ENCODE peak calls at places on chromosome 9, in six cellular contexts. X is GM12878, U is HepG2, L is HCT116, H is K562, M is H1. C is an unnamed sample.

GRCh38 chr9:137240841-137241489 is at the start of gene TUBB4B:
- DNase-seq in X (peak; percentile 100), U (peak; percentile 99), L (peak; percentile 100), H (peak; percentile 90), M (peak; percentile 100), C (peak; percentile 98)

GRCh38 chr9:130770679-130771442 is 64.2 kb upstream of the ABL1 start:
- DNase-seq in X (no peak), U (peak; percentile 50), L (peak; percentile 43), H (peak; percentile 98), M (no peak), C (no peak)

GRCh38 chr9:134188421-134189166 is 24.2 kb upstream of the RNU6ATAC start:
- DNase-seq in X (no peak), U (no peak), L (no peak), H (no peak), M (no peak), C (no peak)

GRCh38 chr9:114538241-114538640 is 33.0 kb upstream of the WHRN start:
- DNase-seq in X (peak; percentile 7), U (peak; percentile 37), L (peak; percentile 88), H (peak; percentile 41), M (peak; percentile 23), C (peak; percentile 46)

GRCh38 chr9:100087218-100087617 is 11.6 kb downstream of the ERP44 start:
- DNase-seq in X (no peak), U (no peak), L (no peak), H (no peak), M (no peak), C (no peak)

GRCh38 chr9:34381323-34381722 is 4.6 kb upstream of the MYORG start:
- DNase-seq in X (no peak), U (no peak), L (no peak), H (no peak), M (no peak), C (peak; percentile 60)

GRCh38 chr9:73995836-73996235 is 501.3 kb upstream of the RORB start:
- DNase-seq in X (no peak), U (no peak), L (no peak), H (no peak), M (no peak), C (no peak)

GRCh38 chr9:76884823-76885222 is 21.1 kb downstream of the PRUNE2 start:
- DNase-seq in X (no peak), U (no peak), L (no peak), H (no peak), M (no peak), C (no peak)

DNA sequence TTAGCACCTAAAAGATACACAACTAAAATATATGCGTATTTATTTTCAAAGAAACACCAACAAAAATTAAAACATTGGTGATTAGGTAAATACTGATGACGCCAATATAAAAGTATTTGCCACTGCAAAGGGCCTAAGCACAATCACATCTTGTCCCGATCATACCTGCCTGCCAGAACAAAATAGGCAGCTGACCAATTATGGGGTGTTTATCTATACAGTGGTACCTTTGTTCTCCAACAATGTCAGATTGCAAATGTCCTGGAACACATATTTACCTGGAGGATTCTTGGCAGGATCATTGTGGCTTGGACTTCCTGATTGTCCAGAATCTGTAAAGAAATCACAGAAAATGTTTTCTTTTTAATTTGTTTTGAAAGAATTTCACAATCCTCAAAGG is 134.5 kb downstream of the NFIB start:
- DNase-seq in X (no peak), U (peak; percentile 56), L (peak; percentile 26), H (no peak), M (no peak), C (no peak)
- TF ChIP-seq ATF3 in X (no peak), U (no peak), L (no peak), H (no peak), M (no peak), C (no peak)

GRCh38 chr9:122056484-122056883 is 36.6 kb downstream of the TTLL11 start:
- DNase-seq in X (no peak), U (peak; percentile 11), L (no peak), H (peak; percentile 62), M (no peak), C (peak; percentile 57)

GRCh38 chr9:122059214-122059978 is 33.7 kb downstream of the TTLL11 start:
- DNase-seq in X (no peak), U (no peak), L (no peak), H (no peak), M (no peak), C (no peak)

GRCh38 chr9:122058707-122059106 is 34.4 kb downstream of the TTLL11 start:
- DNase-seq in X (no peak), U (no peak), L (no peak), H (no peak), M (no peak), C (no peak)

GRCh38 chr9:122057211-122057610 is 35.9 kb downstream of the TTLL11 start:
- DNase-seq in X (no peak), U (no peak), L (no peak), H (no peak), M (no peak), C (no peak)

DNA sequence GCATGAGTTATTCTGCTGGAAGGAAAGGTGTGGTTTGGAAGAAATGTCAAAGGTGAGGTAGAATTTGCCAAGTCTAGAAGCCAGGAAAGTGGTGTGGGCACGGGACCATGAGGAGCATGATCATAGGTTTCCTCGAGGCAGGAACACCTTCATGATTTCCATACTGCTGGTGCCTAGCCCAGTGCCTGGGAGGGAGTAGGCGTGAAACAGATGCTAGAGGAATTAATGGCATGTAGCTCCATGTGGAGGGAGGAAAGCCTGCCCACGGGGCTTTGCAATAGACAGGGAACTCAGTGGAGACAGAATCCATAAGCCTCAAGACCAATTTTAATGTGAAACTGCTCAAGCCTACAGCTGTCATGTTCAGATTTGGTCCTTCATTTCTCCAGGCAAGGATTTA is 35.1 kb downstream of the TTLL11 start:
- DNase-seq in X (no peak), U (no peak), L (no peak), H (no peak), M (no peak), C (no peak)
- TF ChIP-seq MAX in X (no peak), U (no peak), L (no peak), H (no peak), M (no peak), C (no peak)

GRCh38 chr9:87184956-87185642 is 237.8 kb upstream of the GAS1 start:
- DNase-seq in X (no peak), U (no peak), L (no peak), H (no peak), M (no peak), C (no peak)
- TF ChIP-seq ATF3 in X (no peak), U (no peak), L (no peak), H (no peak), M (no peak), C (no peak)

GRCh38 chr9:95874989-95875304 is 544 bp upstream of the ERCC6L2 start:
- DNase-seq in X (no peak), U (peak; percentile 7), L (no peak), H (peak; percentile 44), M (no peak), C (peak; percentile 17)
- TF ChIP-seq MAX in X (no peak), U (no peak), L (no peak), H (no peak), M (no peak), C (no peak)

GRCh38 chr9:93134018-93134739 is at the start of gene NINJ1:
- DNase-seq in X (peak; percentile 50), U (peak; percentile 40), L (peak; percentile 4), H (peak; percentile 93), M (no peak), C (peak; percentile 62)
- TF ChIP-seq ATF3 in X (no peak), U (no peak), L (no peak), H (no peak), M (no peak), C (no peak)

DNA sequence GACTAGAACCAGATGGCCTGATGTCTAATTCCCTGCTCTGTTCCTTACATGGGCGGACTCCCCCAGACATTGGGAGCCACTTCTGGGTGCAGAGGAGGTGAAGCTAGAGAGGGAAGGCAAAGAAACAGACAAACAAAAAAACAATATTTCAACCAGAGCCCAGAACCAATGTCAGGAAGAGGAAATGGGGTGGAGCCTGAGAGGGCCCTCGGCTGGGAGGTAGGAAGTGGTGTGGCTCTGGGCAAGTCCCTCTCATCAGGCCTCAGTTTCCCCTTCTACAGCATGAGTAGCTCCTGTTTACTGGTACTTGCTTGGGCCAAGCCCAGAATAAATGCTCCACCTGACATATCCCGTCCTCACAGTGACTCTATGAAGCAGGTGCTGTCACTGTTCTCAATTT is 11.1 kb downstream of the SH2D3C start:
- DNase-seq in X (no peak), U (no peak), L (no peak), H (no peak), M (no peak), C (no peak)
- TF ChIP-seq MAX in X (no peak), U (no peak), L (no peak), H (no peak), M (no peak), C (no peak)

GRCh38 chr9:117088786-117089185 is 326.1 kb downstream of the ASTN2 start:
- DNase-seq in X (no peak), U (no peak), L (no peak), H (no peak), M (no peak), C (no peak)
- TF ChIP-seq ATF3 in X (no peak), U (no peak), L (no peak), H (no peak), M (no peak), C (no peak)

GRCh38 chr9:19998153-19998552 is 209.3 kb upstream of the SLC24A2 start:
- DNase-seq in X (peak; percentile 19), U (no peak), L (peak; percentile 12), H (no peak), M (no peak), C (no peak)
- TF ChIP-seq MAX in X (no peak), U (no peak), L (no peak), H (no peak), M (no peak), C (no peak)

GRCh38 chr9:132579427-132579798 is 3.0 kb upstream of the BARHL1 start:
- DNase-seq in X (no peak), U (no peak), L (no peak), H (no peak), M (no peak), C (no peak)
- TF ChIP-seq ATF3 in X (no peak), U (no peak), L (no peak), H (no peak), M (no peak), C (no peak)

C was measured in WTC11.